ENCODE peak calls at places on chromosomes 4 and X, in four cellular contexts. J is CD8-positive, alpha-beta T cell; I is kidney; K is astrocyte of the spinal cord. W is an unnamed sample.

GRCh38 chrX:133754657-133755056 is 230.7 kb downstream of the GPC3 start:
- DNase-seq in I (no peak), J (no peak), K (no peak), W (no peak)

GRCh38 chrX:99383786-99384185 is 1026.3 kb downstream of the PCDH19 start:
- DNase-seq in K (no peak), J (no peak), I (peak; percentile 32), W (no peak)

GRCh38 chrX:110415440-110416167 is 57.0 kb downstream of the RTL9 start:
- DNase-seq in J (no peak), K (peak; percentile 65), I (no peak), W (no peak)

GRCh38 chr4:48779095-48779997 is 733 bp downstream of the FRYL start:
- DNase-seq in K (peak; percentile 71), I (peak; percentile 92), J (peak; percentile 81), W (peak; percentile 66)

GRCh38 chr4:8914461-8915171 is 43.0 kb upstream of the HMX1 start:
- DNase-seq in K (no peak), J (peak; percentile 29), I (peak; percentile 56), W (no peak)

GRCh38 chr4:161428180-161428965 is 735.4 kb downstream of the FSTL5 start:
- DNase-seq in J (no peak), I (no peak), K (no peak), W (no peak)

GRCh38 chrX:55759478-55759877 is 41.9 kb downstream of the RRAGB start:
- DNase-seq in K (no peak), J (no peak), I (no peak), W (no peak)

GRCh38 chr4:126106658-126107057 is 791.9 kb downstream of the FAT4 start:
- DNase-seq in K (no peak), I (no peak), J (no peak), W (no peak)

GRCh38 chr4:177706916-177707315 is 264.7 kb upstream of the AGA start:
- DNase-seq in K (no peak), J (no peak), I (no peak), W (no peak)

GRCh38 chr4:147052361-147052760 is 106.7 kb upstream of the TTC29 start:
- DNase-seq in I (no peak), K (no peak), J (no peak), W (no peak)

GRCh38 chr4:156378053-156378665 is 424.5 kb upstream of the CTSO start:
- DNase-seq in K (peak; percentile 27), I (no peak), J (no peak), W (peak; percentile 87)

GRCh38 chrX:131565909-131566308 is 22.0 kb downstream of the OR13H1 start:
- DNase-seq in I (no peak), K (no peak), J (no peak), W (no peak)

GRCh38 chrX:31546130-31546529 is 474.3 kb upstream of the FTHL17 start:
- DNase-seq in K (peak; percentile 79), J (no peak), I (no peak), W (peak; percentile 85)

GRCh38 chrX:125289209-125289608 is 30.5 kb upstream of the TEX13C start:
- DNase-seq in J (no peak), K (peak; percentile 3), I (no peak), W (no peak)

GRCh38 chr4:26729027-26729426 is 131.6 kb upstream of the STIM2 start:
- DNase-seq in K (no peak), I (no peak), J (no peak), W (no peak)

GRCh38 chr4:147987252-147987651 is 255.4 kb downstream of the ARHGAP10 start:
- DNase-seq in J (no peak), K (no peak), I (no peak), W (no peak)

GRCh38 chr4:7431696-7432530 is 2.8 kb downstream of the PSAPL1 start:
- DNase-seq in K (no peak), J (no peak), I (no peak), W (no peak)

GRCh38 chrX:154483325-154483724 is 3.1 kb downstream of the UBL4A start:
- DNase-seq in K (no peak), I (no peak), J (no peak), W (no peak)

GRCh38 chr4:70858454-70858853 is 18.8 kb upstream of the GRSF1 start:
- DNase-seq in J (no peak), K (no peak), I (no peak), W (no peak)
- TF ChIP-seq CTCF in J (no peak), K (no peak), I (no peak), W (no peak)

DNA sequence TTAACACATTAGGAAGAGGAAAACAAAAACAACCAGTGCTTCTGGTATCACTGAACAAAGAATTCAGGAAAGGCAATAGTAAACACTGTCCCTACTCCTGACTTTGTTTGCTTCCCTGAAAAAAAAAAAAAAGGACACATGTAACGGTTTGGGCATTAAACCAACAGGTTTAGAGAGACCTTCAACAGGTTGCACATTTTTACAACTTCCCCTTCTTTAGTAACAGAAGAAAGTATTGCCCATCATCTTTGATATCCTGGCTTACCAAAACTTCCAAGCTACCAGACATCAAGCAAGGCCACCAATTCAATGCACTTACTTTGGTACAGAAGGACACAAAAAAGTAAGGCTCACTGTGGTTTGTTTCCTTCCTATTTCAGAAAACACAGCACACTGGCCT is 131.9 kb upstream of the MAP3K15 start:
- DNase-seq in I (no peak), J (no peak), K (no peak), W (no peak)
- H3K4me3 ChIP-seq in I (no peak overlapping the region), J (no peak overlapping the region), K (no peak overlapping the region), W (no peak overlapping the region)

DNA sequence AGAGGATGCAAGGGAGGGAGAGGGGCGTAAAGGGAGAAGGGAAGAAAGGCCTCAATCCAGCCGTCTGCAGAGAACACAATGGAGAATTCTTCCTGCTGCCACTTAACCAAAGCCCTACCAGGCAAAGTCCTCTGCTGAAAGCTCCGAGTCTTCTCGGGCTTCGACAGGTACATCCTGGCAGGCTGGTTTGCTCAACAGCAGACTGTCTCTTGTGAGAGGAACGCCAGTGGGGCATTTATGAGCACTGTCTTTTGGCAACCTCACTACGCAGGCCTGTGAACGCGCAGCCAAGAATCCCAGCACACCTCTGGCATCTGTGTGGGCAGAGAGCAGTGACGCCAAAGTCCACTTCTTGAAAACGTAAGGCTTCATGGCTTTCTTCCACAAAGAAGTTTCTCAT is 207.5 kb upstream of the FAM9B start:
- DNase-seq in J (no peak), I (no peak), K (no peak), W (no peak)
- TF ChIP-seq CTCF in J (no peak), I (no peak), K (no peak), W (no peak)

DNA sequence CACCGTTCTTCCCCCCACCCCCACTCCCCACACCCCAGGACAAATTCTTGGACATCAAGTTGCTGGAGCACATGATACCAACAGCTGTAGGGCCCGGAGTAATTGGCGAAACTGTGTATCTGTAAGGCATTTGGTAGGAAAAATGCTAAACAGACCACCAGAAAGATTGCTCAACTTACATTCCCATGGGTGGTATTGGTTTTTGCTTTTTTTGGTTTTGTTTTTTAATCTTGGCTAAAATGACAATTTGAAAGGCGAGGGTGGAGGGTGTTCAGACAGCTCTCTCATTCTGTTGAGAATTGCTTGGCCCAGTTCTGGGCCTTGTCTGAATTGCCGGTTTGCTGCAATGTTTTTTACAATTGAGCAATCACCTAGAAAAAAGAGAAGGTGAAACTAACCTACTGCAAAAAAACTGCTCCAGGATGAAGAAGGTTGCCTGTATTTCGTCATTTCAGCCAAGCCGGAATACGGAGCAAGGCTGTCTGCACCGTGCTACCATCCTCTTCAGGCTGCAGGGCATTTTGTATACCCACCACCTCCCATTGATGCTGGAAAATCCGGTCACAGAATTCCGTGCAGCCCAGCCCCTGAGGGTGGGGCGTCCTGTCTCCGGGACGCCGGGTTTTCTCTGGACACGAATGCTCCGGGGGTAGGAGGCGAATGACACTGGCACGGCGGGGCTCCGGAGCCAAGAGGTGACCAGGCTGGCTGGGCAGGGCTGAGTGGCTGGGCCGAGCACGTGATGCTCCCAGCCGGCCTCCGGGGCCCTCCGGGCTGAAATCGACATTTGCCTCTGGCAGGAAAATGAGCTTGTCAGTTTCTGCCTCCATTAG is at the start of gene CLCN4:
- DNase-seq in K (no peak), J (no peak), I (peak; percentile 89), W (peak; percentile 36)
- H3K4me3 ChIP-seq in K (peak within 1 kb of the TSS; percentile 24), J (no peak within 1 kb of the TSS), I (peak within 1 kb of the TSS; percentile 44), W (peak within 1 kb of the TSS; percentile 34)

DNA sequence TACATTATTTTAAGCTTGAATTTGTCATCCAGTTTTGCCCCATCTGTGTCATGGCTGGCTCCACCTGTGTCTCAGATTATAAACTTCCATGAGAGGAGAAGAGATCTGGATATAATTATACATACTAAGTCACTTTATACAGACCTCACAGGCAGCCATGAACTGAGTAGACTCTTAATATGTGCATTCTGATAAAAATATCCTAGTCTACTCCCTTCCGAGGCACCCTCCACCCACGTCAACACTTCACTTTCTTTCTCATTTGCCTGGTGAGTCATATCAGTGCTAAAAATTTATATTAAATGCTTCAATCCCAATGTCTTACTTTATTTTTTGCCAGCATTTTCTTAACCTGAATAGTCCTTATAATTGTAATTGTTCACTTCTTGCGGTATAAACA is 35.1 kb downstream of the GABRA2 start:
- DNase-seq in K (no peak), J (no peak), I (no peak), W (no peak)
- TF ChIP-seq CTCF in K (no peak), J (no peak), I (no peak), W (no peak)

GRCh38 chr4:145773581-145774234 is 93.8 kb downstream of the C4orf51 start:
- DNase-seq in K (peak; percentile 9), J (no peak), I (no peak), W (no peak)
- H3K4me3 ChIP-seq in K (no peak overlapping the region), J (no peak overlapping the region), I (no peak overlapping the region), W (no peak overlapping the region)

GRCh38 chr4:67911638-67912037 is 27.8 kb upstream of the TMPRSS11D start:
- DNase-seq in I (no peak), J (no peak), K (no peak), W (no peak)

GRCh38 chr4:67911128-67911527 is 27.3 kb upstream of the TMPRSS11D start:
- DNase-seq in K (no peak), I (no peak), J (no peak), W (no peak)

GRCh38 chr4:67912051-67912450 is 28.2 kb upstream of the TMPRSS11D start:
- DNase-seq in K (no peak), J (no peak), I (no peak), W (no peak)

GRCh38 chr4:67909910-67910905 is 26.4 kb upstream of the TMPRSS11D start:
- DNase-seq in I (no peak), J (no peak), K (peak; percentile 35), W (peak; percentile 50)

DNA sequence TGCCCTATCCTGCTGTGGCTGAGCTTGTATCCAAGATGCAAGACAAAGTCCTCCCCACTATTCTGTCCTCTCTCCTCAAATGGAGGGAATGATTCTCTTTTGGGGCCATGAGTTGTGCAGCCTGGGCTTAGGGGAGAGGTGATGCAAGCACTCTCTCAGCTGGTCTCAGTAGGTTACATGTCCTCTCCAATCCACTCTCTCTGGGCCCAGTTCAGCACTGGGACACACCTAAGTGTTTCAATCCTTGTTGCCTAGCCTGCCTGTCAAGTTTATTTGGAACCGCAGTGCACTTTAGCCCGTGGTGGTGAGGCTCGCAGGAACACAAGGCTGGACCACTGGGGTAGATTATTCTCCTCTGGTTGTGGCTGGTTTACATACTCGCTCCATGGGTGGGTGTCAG is 23.8 kb upstream of the TMPRSS11D start:
- DNase-seq in K (no peak), J (no peak), I (no peak), W (no peak)
- TF ChIP-seq CTCF in K (no peak), J (no peak), I (no peak), W (no peak)

DNA sequence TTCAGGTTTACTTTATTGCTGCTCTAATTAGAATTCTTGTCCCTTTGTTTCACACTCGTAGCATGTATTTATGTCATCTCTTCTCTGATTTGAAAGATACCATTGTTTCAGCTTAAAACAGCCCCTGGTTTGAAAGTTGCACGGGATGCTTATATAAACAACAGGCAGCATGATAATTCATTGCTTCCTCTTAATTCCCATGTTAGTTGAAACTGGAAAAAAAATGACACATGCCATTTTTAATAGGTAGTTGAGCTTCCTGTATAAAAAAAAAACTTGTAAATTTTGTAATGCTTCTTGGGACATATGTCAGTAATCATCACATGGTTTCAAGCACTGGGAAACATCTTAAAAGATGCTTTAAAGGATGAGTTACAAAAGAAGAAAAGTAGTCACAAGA is 243.0 kb downstream of the PALLD start:
- DNase-seq in J (no peak), K (no peak), I (no peak), W (no peak)
- H3K4me3 ChIP-seq in J (no peak overlapping the region), K (no peak overlapping the region), I (no peak overlapping the region), W (no peak overlapping the region)